ENCODE peak calls at places on chromosomes 2 and 18, in five cellular contexts. B, S, G, F and J are unnamed samples.

GRCh38 chr18:9735238-9735637 is 27.1 kb downstream of the RAB31 start:
- DNase-seq in B (no peak), S (no peak), G (no peak), F (no peak), J (no peak)

GRCh38 chr2:26848336-26849055 is 564 bp downstream of the DPYSL5 start:
- DNase-seq in B (no peak), S (no peak), G (no peak), F (no peak), J (no peak)

GRCh38 chr18:5546660-5547059 is 2.9 kb upstream of the EPB41L3 start:
- DNase-seq in B (no peak), S (no peak), G (peak), F (peak), J (peak)

GRCh38 chr2:84302513-84303412 is 156.3 kb downstream of the SUCLG1 start:
- DNase-seq in B (no peak), S (peak), G (peak), F (peak), J (peak)

GRCh38 chr2:150486539-150487484 is 655 bp downstream of the RND3 start:
- DNase-seq in B (no peak), S (no peak), G (peak), F (peak), J (no peak)

GRCh38 chr2:31404827-31405226 is 9.7 kb downstream of the XDH start:
- DNase-seq in B (no peak), S (no peak), G (no peak), F (no peak), J (no peak)

GRCh38 chr2:51707625-51708024 is 675.7 kb upstream of the NRXN1 start:
- DNase-seq in B (no peak), S (no peak), G (no peak), F (no peak), J (no peak)

GRCh38 chr2:217277646-217278048 is 417.8 kb upstream of the TNP1 start:
- DNase-seq in B (no peak), S (no peak), G (peak), F (peak), J (peak)

GRCh38 chr2:137255345-137255744 is 490.0 kb downstream of the THSD7B start:
- DNase-seq in B (no peak), S (no peak), G (no peak), F (no peak), J (no peak)

GRCh38 chr2:60512641-60513040 is 40.8 kb downstream of the BCL11A start:
- DNase-seq in B (no peak), S (no peak), G (peak), F (peak), J (no peak)

GRCh38 chr2:177670791-177671528 is 278.4 kb downstream of the AGPS start:
- DNase-seq in B (no peak), S (no peak), G (no peak), F (no peak), J (no peak)

GRCh38 chr2:19685713-19686112 is 216.1 kb downstream of the TTC32 start:
- DNase-seq in B (no peak), S (no peak), G (no peak), F (peak), J (no peak)

GRCh38 chr18:21599585-21600525 is 649 bp downstream of the ESCO1 start:
- DNase-seq in B (peak), S (no peak), G (peak), F (peak), J (peak)

GRCh38 chr18:31162825-31163435 is at the start of gene DSC1:
- DNase-seq in B (no peak), S (no peak), G (no peak), F (no peak), J (no peak)

GRCh38 chr2:101983928-101984327 is 7.8 kb upstream of the IL1R2 start:
- DNase-seq in B (no peak), S (no peak), G (peak), F (peak), J (no peak)

GRCh38 chr18:47863041-47863440 is 67.4 kb downstream of the SMAD2 start:
- DNase-seq in B (no peak), S (no peak), G (no peak), F (no peak), J (no peak)

GRCh38 chr2:199977984-199978415 is 22.6 kb downstream of the MAIP1 start:
- DNase-seq in B (no peak), S (no peak), G (peak), F (peak), J (no peak)

GRCh38 chr2:238458641-238459040 is 31.9 kb downstream of the ASB1 start:
- DNase-seq in B (no peak), S (no peak), G (no peak), F (no peak), J (no peak)

GRCh38 chr2:196079052-196079451 is 10.4 kb upstream of the DNAH7 start:
- DNase-seq in B (no peak), S (no peak), G (no peak), F (no peak), J (no peak)

GRCh38 chr18:46856975-46857374 is 60.3 kb downstream of the PIAS2 start:
- DNase-seq in B (no peak), S (no peak), G (no peak), F (peak), J (peak)

GRCh38 chr2:153880926-153881325 is 9.2 kb downstream of the GALNT13 start:
- DNase-seq in B (no peak), S (no peak), G (no peak), F (no peak), J (no peak)

GRCh38 chr2:220147590-220147989 is 520.2 kb downstream of the SLC4A3 start:
- DNase-seq in B (no peak), S (no peak), G (no peak), F (peak), J (no peak)